ENCODE peak calls at places on chromosomes 11 and 22, in eight cellular contexts. U, F, I, Y, C, O, D and H are unnamed samples.

GRCh38 chr11:66936326-66936725 is 21.9 kb downstream of the PC start:
- DNase-seq in C (no peak), Y (no peak), O (peak; percentile 17), U (peak; percentile 93), I (no peak), D (no peak), F (no peak), H (peak; percentile 92)

GRCh38 chr11:65987336-65987735 is 14.6 kb downstream of the EIF1AD start:
- DNase-seq in F (no peak), I (no peak), O (no peak), U (no peak), C (no peak), Y (no peak), D (no peak), H (no peak)

GRCh38 chr11:61413496-61413895 is 16.3 kb downstream of the CPSF7 start:
- DNase-seq in U (peak; percentile 8), Y (no peak), D (no peak), F (no peak), I (no peak), O (no peak), C (no peak), H (no peak)

GRCh38 chr11:129460714-129461113 is 85.1 kb downstream of the BARX2 start:
- DNase-seq in F (no peak), I (no peak), Y (no peak), O (no peak), C (no peak), U (no peak), D (no peak), H (peak; percentile 52)

GRCh38 chr22:26579331-26579886 is 10.5 kb downstream of the TPST2 start:
- DNase-seq in D (no peak), C (peak; percentile 39), F (no peak), Y (no peak), O (no peak), I (peak; percentile 70), U (no peak), H (no peak)

GRCh38 chr11:62147545-62147944 is 23.7 kb downstream of the INCENP start:
- DNase-seq in O (no peak), Y (no peak), U (no peak), D (no peak), C (no peak), F (no peak), I (no peak), H (no peak)

GRCh38 chr11:31997955-31998354 is 92.9 kb upstream of the RCN1 start:
- DNase-seq in C (no peak), F (no peak), I (no peak), D (no peak), U (no peak), Y (no peak), O (no peak), H (no peak)

GRCh38 chr11:64504999-64505398 is 86.0 kb upstream of the SLC22A12 start:
- DNase-seq in Y (no peak), F (no peak), U (no peak), I (no peak), D (no peak), C (no peak), O (no peak), H (no peak)